ENCODE peak calls at places on chromosomes 7 and 10, in four cellular contexts. W is lower lobe of right lung, H is nephron progenitor cell, N is AG09309. L is an unnamed sample.
A peak's percentile ranks its signal among the peaks of the same experiment; 100 is the strongest.

GRCh38 chr10:101228682-101229274 is 485 bp downstream of the LBX1 start:
- DNase-seq in W (no peak), H (peak; percentile 65), N (no peak), L (no peak)

GRCh38 chr7:158084555-158084954 is 503.1 kb downstream of the PTPRN2 start:
- DNase-seq in H (no peak), W (peak; percentile 12), N (no peak), L (no peak)

GRCh38 chr7:767941-768729 is 41.1 kb upstream of the PRKAR1B start:
- DNase-seq in H (no peak), W (no peak), N (peak; percentile 17), L (no peak)

GRCh38 chr10:5547934-5548660 is 23.3 kb downstream of the CALML3 start:
- DNase-seq in H (no peak), W (peak; percentile 81), N (no peak), L (no peak)

GRCh38 chr10:69657866-69658265 is 27.8 kb downstream of the FAM241B start:
- DNase-seq in N (no peak), H (no peak), W (no peak), L (no peak)

GRCh38 chr10:11437391-11438241 is 173.8 kb downstream of the USP6NL start:
- DNase-seq in H (peak; percentile 45), N (no peak), W (no peak), L (no peak)

GRCh38 chr7:15749631-15750030 is 63.1 kb upstream of the MEOX2 start:
- DNase-seq in N (no peak), W (no peak), H (no peak), L (no peak)

GRCh38 chr10:43071881-43072650 is 4.8 kb upstream of the RET start:
- DNase-seq in W (no peak), N (no peak), H (no peak), L (no peak)

GRCh38 chr10:15784662-15785300 is 65.1 kb upstream of the ITGA8 start:
- DNase-seq in W (no peak), H (no peak), N (no peak), L (no peak)

GRCh38 chr10:103553743-103554487 is 60.4 kb downstream of the NEURL1 start:
- DNase-seq in N (no peak), W (no peak), H (no peak), L (no peak)

GRCh38 chr10:43234471-43235041 is 32.3 kb downstream of the RASGEF1A start:
- DNase-seq in N (no peak), H (peak; percentile 1), W (peak; percentile 36), L (no peak)

GRCh38 chr7:151038951-151039849 is 9.1 kb upstream of the ASIC3 start:
- DNase-seq in N (peak; percentile 71), W (peak; percentile 71), H (peak; percentile 28), L (no peak)

GRCh38 chr7:155338632-155339320 is 41.1 kb downstream of the INSIG1 start:
- DNase-seq in N (no peak), H (no peak), W (no peak), L (no peak)

GRCh38 chr7:123769371-123769770 is 20.6 kb upstream of the WASL start:
- DNase-seq in W (no peak), N (no peak), H (no peak), L (no peak)

GRCh38 chr7:16084370-16084769 is 337.0 kb downstream of the CRPPA start:
- DNase-seq in H (no peak), N (no peak), W (no peak), L (no peak)

GRCh38 chr7:4100148-4100547 is 581.9 kb upstream of the FOXK1 start:
- DNase-seq in N (no peak), W (no peak), H (no peak), L (no peak)

GRCh38 chr7:963236-964078 is 9.0 kb upstream of the ADAP1 start:
- DNase-seq in N (no peak), H (no peak), W (peak; percentile 48), L (no peak)

GRCh38 chr7:53214463-53214862 is 179.0 kb downstream of the POM121L12 start:
- DNase-seq in W (no peak), N (no peak), H (no peak), L (no peak)

GRCh38 chr7:137006293-137006692 is 137.8 kb downstream of the CHRM2 start:
- DNase-seq in W (no peak), H (no peak), N (peak; percentile 42), L (no peak)

GRCh38 chr7:98091523-98091922 is 15.1 kb upstream of the LMTK2 start:
- DNase-seq in W (no peak), N (no peak), H (no peak), L (no peak)

GRCh38 chr7:148223130-148223529 is 367.4 kb upstream of the C7orf33 start:
- DNase-seq in N (no peak), W (no peak), H (no peak), L (no peak)

GRCh38 chr10:77493851-77494788 is 143.5 kb downstream of the KCNMA1 start:
- DNase-seq in H (no peak), W (no peak), N (no peak), L (no peak)

GRCh38 chr10:132848306-132848705 is 62.4 kb upstream of the NKX6-2 start:
- DNase-seq in W (no peak), N (no peak), H (no peak), L (no peak)

GRCh38 chr7:44046321-44047061 is 2.0 kb downstream of the DBNL start:
- DNase-seq in W (no peak), N (no peak), H (no peak), L (peak; percentile 45)

GRCh38 chr7:70016044-70016770 is 417.9 kb downstream of the AUTS2 start:
- DNase-seq in W (no peak), N (peak; percentile 45), H (no peak), L (no peak)

GRCh38 chr7:8783229-8783628 is 349.8 kb downstream of the NXPH1 start:
- DNase-seq in H (no peak), N (no peak), W (no peak), L (no peak)

GRCh38 chr7:117775826-117776623 is 97.2 kb downstream of the CTTNBP2 start:
- DNase-seq in N (no peak), W (no peak), H (no peak), L (no peak)

GRCh38 chr7:158997110-158997453 is 140.7 kb downstream of the DYNC2I1 start:
- DNase-seq in W (no peak), H (no peak), N (no peak), L (no peak)

GRCh38 chr10:132493756-132494290 is 43.8 kb upstream of the INPP5A start:
- DNase-seq in H (no peak), W (peak; percentile 22), N (no peak), L (no peak)

GRCh38 chr7:140416560-140416959 is 12.7 kb downstream of the RAB19 start:
- DNase-seq in H (no peak), W (no peak), N (no peak), L (no peak)

GRCh38 chr7:155188821-155189599 is 108.7 kb upstream of the INSIG1 start:
- DNase-seq in N (peak; percentile 76), W (no peak), H (no peak), L (no peak)

GRCh38 chr10:50469778-50470193 is 154.0 kb downstream of the SGMS1 start:
- DNase-seq in N (no peak), W (no peak), H (no peak), L (no peak)

GRCh38 chr7:7996568-7996967 is 28.0 kb downstream of the GLCCI1 start:
- DNase-seq in W (no peak), N (no peak), H (no peak), L (no peak)

GRCh38 chr7:91436655-91437054 is 172.4 kb downstream of the FZD1 start:
- DNase-seq in H (no peak), W (no peak), N (no peak), L (no peak)

GRCh38 chr7:918118-918425 is 36.4 kb downstream of the ADAP1 start:
- DNase-seq in N (no peak), W (peak; percentile 23), H (peak; percentile 0), L (no peak)

GRCh38 chr7:121519548-121520521 is 123.7 kb upstream of the FAM3C start:
- DNase-seq in H (no peak), N (no peak), W (no peak), L (no peak)

GRCh38 chr7:44382459-44383300 is 57.3 kb upstream of the CAMK2B start:
- DNase-seq in N (no peak), W (no peak), H (no peak), L (no peak)

GRCh38 chr10:85105614-85106013 is 777.2 kb downstream of the CCSER2 start:
- DNase-seq in N (no peak), H (peak; percentile 37), W (no peak), L (no peak)
- TF ChIP-seq CTCF in N (no peak), H (peak; percentile 33), W (no peak), L (no peak)

GRCh38 chr7:33673029-33673700 is 232.2 kb upstream of the BMPER start:
- DNase-seq in N (no peak), H (no peak), W (no peak), L (no peak)
- TF ChIP-seq CTCF in N (no peak), H (no peak), W (no peak), L (no peak)

DNA sequence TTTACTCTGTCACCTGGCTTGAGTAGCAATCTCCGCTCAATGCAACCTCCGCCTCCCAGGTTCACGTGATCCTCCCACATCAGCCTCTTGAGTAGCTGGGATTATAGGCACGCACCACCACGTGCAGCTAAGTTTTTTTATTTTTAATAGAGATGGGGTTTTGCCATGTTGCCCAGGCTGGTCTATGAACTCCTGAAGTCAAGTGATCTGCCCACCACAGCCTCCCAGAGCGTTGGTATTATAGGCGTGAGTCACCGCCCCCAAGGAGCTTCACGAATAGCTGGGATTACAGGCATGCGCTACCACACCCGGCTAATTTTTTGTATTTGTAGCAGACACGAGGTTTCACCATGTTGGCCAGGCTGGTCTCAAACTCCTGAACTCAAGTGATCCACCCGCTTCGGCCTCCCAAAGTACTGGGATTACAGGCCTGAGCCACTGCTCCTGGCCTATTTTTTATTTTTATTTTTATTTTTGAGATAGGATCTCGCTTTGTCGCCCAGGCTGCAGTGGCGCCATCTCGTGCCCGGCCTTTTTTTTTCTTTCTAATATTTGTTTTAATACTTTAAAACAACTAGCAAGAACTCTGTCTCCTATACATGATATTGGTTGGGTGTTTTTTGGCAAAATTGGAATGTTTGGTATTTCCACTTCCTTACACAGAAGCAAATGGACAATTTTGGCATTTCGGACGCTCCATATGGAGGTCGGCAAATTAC is 1.1 kb downstream of the EFCAB10 start:
- DNase-seq in H (no peak), W (no peak), N (no peak), L (no peak)
- TF ChIP-seq CTCF in H (no peak), W (no peak), N (no peak), L (no peak)

DNA sequence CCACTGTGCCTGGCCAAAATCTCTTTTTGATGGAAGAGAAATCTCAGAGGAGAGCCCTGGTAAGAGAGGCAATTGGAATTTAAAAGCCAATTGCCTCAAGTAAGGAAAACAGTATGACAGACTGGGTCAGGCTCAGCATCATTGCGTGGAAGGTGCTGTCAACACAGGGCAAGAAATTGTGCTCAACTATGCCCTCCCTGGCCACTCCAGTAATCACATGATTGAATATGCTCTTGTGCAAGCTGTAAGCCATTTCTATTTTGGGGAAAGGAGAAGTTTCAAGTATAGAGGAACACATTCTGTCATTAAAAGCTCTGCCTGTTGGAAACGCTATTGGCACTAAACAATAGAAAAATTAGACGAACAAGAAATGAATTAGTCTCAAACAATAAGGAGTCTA is 1127.7 kb downstream of the REEP3 start:
- DNase-seq in W (no peak), N (no peak), H (no peak), L (no peak)
- TF ChIP-seq CTCF in W (no peak), N (no peak), H (no peak), L (no peak)

L was measured in activated B cell treated with CpG ODN at 0.5 μM for 24 hours.